ENCODE peak calls at places on chromosomes 5 and 9, in five cellular contexts. E is colonic mucosa, B is astrocyte of the spinal cord, A is pancreas, P is AG09309. Q is an unnamed sample.

GRCh38 chr9:131419029-131419614 is 25.2 kb downstream of the PRRC2B start:
- DNase-seq in B (no peak), P (no peak), A (no peak), E (no peak), Q (no peak)

GRCh38 chr5:122908108-122908507 is 62.7 kb downstream of the SNX24 start:
- DNase-seq in A (no peak), B (no peak), P (no peak), E (no peak), Q (no peak)

GRCh38 chr9:15873573-15874177 is 320.8 kb downstream of the CCDC171 start:
- DNase-seq in P (no peak), E (no peak), A (no peak), B (peak; percentile 77), Q (peak; percentile 31)

GRCh38 chr5:96751203-96752169 is 56.3 kb downstream of the ERAP1 start:
- DNase-seq in E (no peak), A (no peak), P (no peak), B (no peak), Q (no peak)

GRCh38 chr5:154364845-154365244 is 81.0 kb upstream of the SAP30L start:
- DNase-seq in P (no peak), A (no peak), B (no peak), E (no peak), Q (no peak)

GRCh38 chr5:155938051-155938450 is 388.9 kb upstream of the SGCD start:
- DNase-seq in A (no peak), E (no peak), B (no peak), P (no peak), Q (no peak)

GRCh38 chr5:65209341-65209740 is 272.4 kb downstream of the ADAMTS6 start:
- DNase-seq in B (peak; percentile 94), E (no peak), A (no peak), P (peak; percentile 88), Q (peak; percentile 80)

GRCh38 chr9:90939367-90939766 is 137.7 kb downstream of the SYK start:
- DNase-seq in A (no peak), P (no peak), E (no peak), B (no peak), Q (no peak)

GRCh38 chr5:117455236-117456233 is 880.9 kb upstream of the SEMA6A start:
- DNase-seq in B (no peak), P (no peak), A (peak; percentile 67), E (peak; percentile 60), Q (no peak)

GRCh38 chr5:179079165-179079987 is 19.2 kb downstream of the ZNF354C start:
- DNase-seq in P (no peak), E (no peak), B (peak; percentile 13), A (no peak), Q (no peak)
- H3K4me3 ChIP-seq in P (no peak overlapping the region), E (no peak overlapping the region), B (no peak overlapping the region), A (no peak overlapping the region), Q (no peak overlapping the region)

GRCh38 chr9:116490321-116490720 is 196.8 kb upstream of the TRIM32 start:
- DNase-seq in A (no peak), E (no peak), B (no peak), P (no peak), Q (no peak)
- H3K4me3 ChIP-seq in A (no peak overlapping the region), E (no peak overlapping the region), B (no peak overlapping the region), P (no peak overlapping the region), Q (no peak overlapping the region)

GRCh38 chr5:19319252-19319651 is 668.7 kb downstream of the CDH18 start:
- DNase-seq in E (no peak), A (no peak), P (no peak), B (no peak), Q (no peak)

DNA sequence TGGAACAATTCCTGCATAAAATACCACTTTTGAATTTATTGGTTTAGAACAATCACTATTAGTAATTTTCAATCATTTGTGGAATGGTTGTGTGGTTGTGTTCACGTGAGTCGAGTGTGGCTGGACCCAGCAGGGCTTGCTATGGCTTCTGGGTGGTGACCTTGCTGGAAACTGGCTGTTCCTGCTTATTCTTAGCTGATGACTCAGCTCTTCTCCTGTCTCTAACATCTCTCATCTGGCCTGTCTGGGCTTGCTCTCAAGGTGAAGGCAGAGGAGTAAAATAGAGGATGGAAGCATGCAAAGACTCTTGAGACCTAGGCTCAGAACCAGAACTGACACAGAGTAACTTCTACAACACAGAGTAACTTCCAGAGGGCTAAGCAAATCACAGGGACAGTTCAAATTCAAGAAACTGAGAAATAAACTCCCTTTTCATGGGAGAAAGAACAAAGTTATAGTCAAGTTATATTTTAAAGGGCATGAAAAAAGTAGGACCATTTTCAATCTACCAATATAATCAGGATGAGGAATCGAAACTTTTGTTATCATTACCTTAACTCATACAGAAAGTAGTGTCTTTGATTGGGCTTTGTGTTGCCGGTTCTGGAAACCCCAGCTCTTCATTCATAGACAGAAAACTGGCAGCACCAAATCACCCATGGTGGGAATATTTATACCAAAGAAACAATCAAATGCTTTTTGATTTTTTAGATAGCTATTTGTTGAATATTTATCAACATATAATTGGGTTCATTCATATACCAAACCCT is 665.1 kb downstream of the CDH18 start:
- DNase-seq in B (peak; percentile 65), P (no peak), E (no peak), A (no peak), Q (peak; percentile 54)
- H3K4me3 ChIP-seq in B (no peak overlapping the region), P (no peak overlapping the region), E (no peak overlapping the region), A (no peak overlapping the region), Q (no peak overlapping the region)

GRCh38 chr9:130343445-130343918 is 77.9 kb downstream of the HMCN2 start:
- DNase-seq in E (no peak), B (no peak), P (no peak), A (no peak), Q (no peak)
- H3K4me3 ChIP-seq in E (no peak overlapping the region), B (no peak overlapping the region), P (no peak overlapping the region), A (no peak overlapping the region), Q (no peak overlapping the region)

GRCh38 chr9:96532173-96532572 is 82.2 kb downstream of the HABP4 start:
- DNase-seq in P (no peak), E (no peak), A (no peak), B (no peak), Q (no peak)
- H3K4me3 ChIP-seq in P (no peak overlapping the region), E (no peak overlapping the region), A (no peak overlapping the region), B (no peak overlapping the region), Q (no peak overlapping the region)

DNA sequence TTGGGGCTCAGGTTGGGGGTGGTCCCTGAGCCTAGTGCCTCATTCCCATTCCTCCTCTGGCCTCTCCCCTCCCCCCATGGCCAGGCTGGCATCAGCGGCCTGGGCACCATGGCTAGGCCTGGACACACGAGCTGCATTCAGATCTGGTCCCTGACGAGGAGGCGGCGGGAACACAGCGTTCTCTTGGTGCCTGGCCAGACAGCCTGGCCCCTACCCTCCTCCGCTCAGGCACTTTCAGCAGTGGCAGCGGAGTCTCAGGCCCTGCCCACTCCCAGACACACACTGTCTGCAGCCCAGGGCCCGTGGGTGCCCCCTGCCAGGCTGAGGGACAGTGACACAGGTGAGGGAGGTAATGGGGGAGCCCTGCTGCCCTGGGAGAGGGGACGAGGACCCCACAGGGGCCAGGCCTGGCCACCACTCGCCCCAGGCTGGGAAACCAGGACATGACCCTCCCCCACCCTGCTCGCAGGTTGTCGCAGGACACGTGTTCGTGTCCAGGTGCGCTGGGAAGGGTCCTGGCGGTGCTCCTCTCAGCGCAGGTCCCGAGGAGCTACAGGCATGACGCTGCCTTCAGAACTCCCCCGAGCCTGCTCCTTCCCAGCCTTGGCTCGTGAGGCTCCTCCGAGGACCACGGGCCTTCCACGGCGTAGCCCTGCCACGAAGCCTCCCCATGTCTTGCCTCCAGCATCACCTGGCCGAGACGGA is 19.9 kb upstream of the UBAC1 start:
- DNase-seq in B (no peak), A (no peak), E (no peak), P (no peak), Q (no peak)
- H3K4me3 ChIP-seq in B (no peak overlapping the region), A (no peak overlapping the region), E (no peak overlapping the region), P (no peak overlapping the region), Q (no peak overlapping the region)

GRCh38 chr5:168295574-168296201 is 4.2 kb downstream of the WWC1 start:
- DNase-seq in B (peak; percentile 79), P (peak; percentile 27), A (peak; percentile 69), E (no peak), Q (peak; percentile 49)
- H3K4me3 ChIP-seq in B (no peak overlapping the region), P (no peak overlapping the region), A (no peak overlapping the region), E (no peak overlapping the region), Q (no peak overlapping the region)

Q was measured in skeletal muscle cell.